ENCODE peak calls at places on chromosomes 3 and 15, in ten cellular contexts. W is HEK293T, L is neural crest cell, R is mesothelial cell of epicardium, X is fibroblast of villous mesenchyme, A is mucosa of gallbladder, H is cardiac fibroblast, T is left ventricle myocardium inferior, V is sciatic nerve, K is activated B cell treated with CpG ODN at 0.5 μM for 24 hours. Z is an unnamed sample.

GRCh38 chr3:31196881-31197364 is 302.5 kb upstream of the GADL1 start:
- DNase-seq in R (no peak), K (no peak), X (peak; percentile 48), A (no peak), L (no peak), H (peak; percentile 80), W (no peak), V (peak; percentile 76), T (peak; percentile 18), Z (no peak)

GRCh38 chr3:102687851-102688555 is 253.2 kb downstream of the ZPLD1 start:
- DNase-seq in K (no peak), T (no peak), H (no peak), R (no peak), A (no peak), W (no peak), L (no peak), X (no peak), V (no peak), Z (no peak)

GRCh38 chr3:901953-902778 is 190.7 kb upstream of the CNTN6 start:
- DNase-seq in R (no peak), L (no peak), A (no peak), T (no peak), V (no peak), X (no peak), K (no peak), H (peak; percentile 37), W (no peak), Z (no peak)

GRCh38 chr3:169661567-169662214 is 1.8 kb downstream of the MECOM start:
- DNase-seq in K (no peak), W (peak; percentile 56), R (peak; percentile 65), V (no peak), H (peak; percentile 62), T (peak; percentile 41), X (no peak), L (no peak), A (no peak), Z (no peak)

GRCh38 chr3:118828351-118828750 is 206.3 kb downstream of the IGSF11 start:
- DNase-seq in L (no peak), T (no peak), A (no peak), H (no peak), X (no peak), W (no peak), R (no peak), K (no peak), V (no peak), Z (no peak)

GRCh38 chr3:138845071-138845685 is 10.4 kb upstream of the PIK3CB start:
- DNase-seq in H (no peak), X (no peak), L (no peak), K (no peak), R (no peak), A (no peak), T (no peak), V (no peak), W (no peak), Z (no peak)

GRCh38 chr3:14266361-14266760 is 87.7 kb downstream of the LSM3 start:
- DNase-seq in X (peak; percentile 86), V (no peak), W (no peak), K (no peak), R (no peak), L (no peak), A (peak; percentile 34), T (peak; percentile 42), H (peak; percentile 70), Z (no peak)

GRCh38 chr3:17183951-17184550 is 299.3 kb downstream of the PLCL2 start:
- DNase-seq in K (no peak), A (no peak), T (no peak), X (peak; percentile 39), H (peak; percentile 69), L (no peak), W (no peak), R (no peak), V (no peak), Z (no peak)

GRCh38 chr15:52503788-52504496 is 24.7 kb downstream of the MYO5A start:
- DNase-seq in A (no peak), T (no peak), W (no peak), R (no peak), H (peak; percentile 41), K (no peak), X (no peak), V (no peak), L (no peak), Z (no peak)

GRCh38 chr15:84947947-84948830 is 33.5 kb upstream of the PDE8A start:
- DNase-seq in T (peak; percentile 36), L (no peak), K (no peak), A (no peak), R (no peak), V (no peak), W (no peak), X (peak; percentile 73), H (peak; percentile 97), Z (no peak)

GRCh38 chr3:157785071-157785826 is 282.0 kb upstream of the VEPH1 start:
- DNase-seq in H (peak; percentile 83), A (no peak), L (no peak), V (no peak), X (peak; percentile 84), K (no peak), W (peak; percentile 23), T (no peak), R (no peak), Z (no peak)

GRCh38 chr3:99714146-99714545 is 75.8 kb downstream of the COL8A1 start:
- DNase-seq in K (no peak), T (no peak), R (no peak), X (peak; percentile 80), W (no peak), H (peak; percentile 66), L (no peak), A (no peak), V (no peak), Z (no peak)

GRCh38 chr3:178676077-178676476 is 139.8 kb downstream of the KCNMB2 start:
- DNase-seq in R (no peak), X (no peak), K (no peak), L (no peak), W (no peak), A (no peak), T (peak; percentile 38), V (no peak), H (no peak), Z (no peak)

GRCh38 chr15:31609243-31609642 is 282.6 kb downstream of the KLF13 start:
- DNase-seq in K (no peak), A (no peak), L (no peak), V (no peak), X (peak; percentile 4), T (no peak), R (no peak), H (peak; percentile 29), W (no peak), Z (no peak)